ENCODE peak calls at places on chromosomes 5 and 9, in nine cellular contexts. F is islet precursor cell; Q is ELR; N is activated naive CD8-positive, alpha-beta T cell treated with anti-CD3 and anti-CD28 coated beads for 36 hours; I is PC-3; A is activated CD4-positive, alpha-beta memory T cell treated with anti-CD3 and anti-CD28 coated beads, Interleukin-2, amount 10 ng/mL, durations not matched to agents 7 days and 5 days; E is left cardiac atrium; C is stimulated activated CD8-positive, alpha-beta memory T cell treated with anti-CD3 and anti-CD28 coated beads, Interleukin-4, amount 100 ng/mL, for 1 hour; U is activated CD8-positive, alpha-beta memory T cell treated with anti-CD3 and anti-CD28 coated beads for 4 hours. X is an unnamed sample.

GRCh38 chr9:121304707-121305106 is 36.7 kb downstream of the GSN start:
- DNase-seq in F (no peak), Q (no peak), N (no peak), I (no peak), A (no peak), E (peak), C (no peak), U (no peak), X (no peak)

GRCh38 chr5:55219770-55220169 is 7.3 kb downstream of the MCIDAS start:
- DNase-seq in F (no peak), Q (no peak), N (no peak), I (no peak), A (no peak), E (no peak), C (no peak), U (no peak), X (no peak)

GRCh38 chr9:16252631-16253030 is 617.8 kb downstream of the BNC2 start:
- DNase-seq in F (peak), Q (no peak), N (no peak), I (peak), A (no peak), E (no peak), C (no peak), U (no peak), X (no peak)

GRCh38 chr9:136437839-136438547 is 1.7 kb downstream of the INPP5E start:
- DNase-seq in F (no peak), Q (no peak), N (no peak), I (peak), A (no peak), E (no peak), C (no peak), U (no peak), X (peak)

GRCh38 chr5:14942212-14942611 is 70.6 kb upstream of the ANKH start:
- DNase-seq in F (no peak), Q (no peak), N (no peak), I (no peak), A (no peak), E (no peak), C (no peak), U (no peak), X (no peak)

GRCh38 chr5:151067632-151068031 is 13.2 kb downstream of the TNIP1 start:
- DNase-seq in F (no peak), Q (no peak), N (no peak), I (no peak), A (no peak), E (no peak), C (no peak), U (no peak), X (no peak)

GRCh38 chr5:166979576-166979975 is 1311.9 kb upstream of the WWC1 start:
- DNase-seq in F (no peak), Q (no peak), N (no peak), I (no peak), A (no peak), E (no peak), C (no peak), U (no peak), X (no peak)

GRCh38 chr5:149837680-149838269 is 106.8 kb downstream of the PDE6A start:
- DNase-seq in F (peak), Q (peak), N (no peak), I (peak), A (no peak), E (peak), C (no peak), U (no peak), X (peak)

GRCh38 chr9:110828148-110828730 is 159.6 kb downstream of the MUSK start:
- DNase-seq in F (no peak), Q (peak), N (no peak), I (no peak), A (no peak), E (peak), C (no peak), U (no peak), X (peak)

GRCh38 chr5:142364251-142365145 is 39.7 kb upstream of the SPRY4 start:
- DNase-seq in F (peak), Q (no peak), N (no peak), I (no peak), A (no peak), E (peak), C (no peak), U (no peak), X (no peak)

GRCh38 chr5:113230711-113231652 is 203.8 kb downstream of the TSSK1B start:
- DNase-seq in F (no peak), Q (peak), N (no peak), I (peak), A (no peak), E (no peak), C (no peak), U (no peak), X (peak)

GRCh38 chr5:74875994-74876791 is 10.0 kb upstream of the FAM169A start:
- DNase-seq in F (no peak), Q (no peak), N (no peak), I (no peak), A (no peak), E (no peak), C (no peak), U (no peak), X (no peak)

GRCh38 chr9:89138463-89139390 is 39.9 kb downstream of the SHC3 start:
- DNase-seq in F (no peak), Q (peak), N (no peak), I (peak), A (no peak), E (no peak), C (no peak), U (no peak), X (peak)

GRCh38 chr9:104256031-104256709 is 162.1 kb downstream of the SMC2 start:
- DNase-seq in F (no peak), Q (no peak), N (no peak), I (no peak), A (no peak), E (no peak), C (no peak), U (no peak), X (no peak)

GRCh38 chr9:16744386-16744785 is 126.1 kb downstream of the BNC2 start:
- DNase-seq in F (no peak), Q (no peak), N (no peak), I (peak), A (no peak), E (no peak), C (no peak), U (no peak), X (peak)

GRCh38 chr5:65263291-65263690 is 218.4 kb downstream of the ADAMTS6 start:
- DNase-seq in F (no peak), Q (peak), N (no peak), I (no peak), A (no peak), E (no peak), C (no peak), U (no peak), X (peak)